ENCODE peak calls at places on chromosomes 6 and 20, in nine cellular contexts. P is activated CD8-positive, alpha-beta memory T cell treated with anti-CD3 and anti-CD28 coated beads, Interleukin-2, amount 50 U/mL, for 4 hours; I is AG08396; V is cardiac muscle cell; L is RWPE1; F is GM13977; B is T-helper 2 cell; Q is progenitor cell of endocrine pancreas; C is activated naive CD8-positive, alpha-beta T cell treated with anti-CD3 and anti-CD28 coated beads for 36 hours. G is an unnamed sample.

GRCh38 chr6:94323853-94324252 is 904.5 kb upstream of the EPHA7 start:
- DNase-seq in F (no peak), Q (no peak), C (no peak), I (no peak), V (peak), P (no peak), L (no peak), B (no peak), G (no peak)

GRCh38 chr6:24283043-24283985 is 74.5 kb downstream of the DCDC2 start:
- DNase-seq in V (peak), Q (peak), B (no peak), P (no peak), C (peak), L (peak), I (peak), F (peak), G (peak)

GRCh38 chr6:136859430-136859829 is 37.0 kb downstream of the PEX7 start:
- DNase-seq in I (no peak), B (no peak), P (no peak), L (no peak), F (no peak), V (no peak), Q (no peak), C (no peak), G (no peak)

GRCh38 chr6:130760006-130760405 is 67.2 kb upstream of the SMLR1 start:
- DNase-seq in V (peak), I (peak), P (no peak), B (no peak), C (no peak), L (peak), F (no peak), Q (no peak), G (peak)

GRCh38 chr20:47502801-47503239 is 1.1 kb downstream of the NCOA3 start:
- DNase-seq in F (peak), V (peak), B (peak), P (no peak), C (no peak), I (peak), Q (no peak), L (peak), G (no peak)

GRCh38 chr20:5691918-5692618 is 58.1 kb upstream of the SHLD1 start:
- DNase-seq in B (no peak), L (no peak), F (peak), V (no peak), C (no peak), Q (no peak), P (no peak), I (no peak), G (no peak)

GRCh38 chr20:63626424-63627128 is at the start of gene GMEB2:
- DNase-seq in P (peak), I (peak), B (no peak), L (peak), Q (no peak), V (peak), F (peak), C (peak), G (peak)

GRCh38 chr6:17907467-17908229 is 79.8 kb downstream of the KIF13A start:
- DNase-seq in P (no peak), I (peak), F (no peak), C (peak), B (no peak), Q (no peak), L (peak), V (no peak), G (peak)

GRCh38 chr6:110609101-110609500 is 132.7 kb upstream of the SLC22A16 start:
- DNase-seq in B (no peak), L (no peak), I (no peak), P (no peak), Q (no peak), F (no peak), V (no peak), C (no peak), G (no peak)

GRCh38 chr6:70738028-70738427 is 70.3 kb downstream of the SMAP1 start:
- DNase-seq in B (no peak), F (no peak), L (no peak), I (no peak), Q (no peak), V (no peak), C (no peak), P (no peak), G (no peak)

GRCh38 chr6:160027076-160027475 is 58.2 kb downstream of the IGF2R start:
- DNase-seq in I (no peak), F (no peak), V (no peak), L (no peak), C (no peak), B (no peak), Q (no peak), P (no peak), G (no peak)

GRCh38 chr6:21992178-21992967 is 304.5 kb downstream of the PRL start:
- DNase-seq in I (peak), Q (no peak), P (no peak), C (peak), V (no peak), F (no peak), L (peak), B (no peak), G (peak)

GRCh38 chr6:14791525-14791924 is 454.3 kb upstream of the JARID2 start:
- DNase-seq in V (no peak), Q (no peak), B (no peak), F (no peak), L (no peak), C (no peak), P (no peak), I (no peak), G (no peak)

GRCh38 chr6:100455230-100456124 is 9.2 kb downstream of the SIM1 start:
- DNase-seq in C (no peak), V (no peak), I (no peak), B (no peak), L (no peak), F (no peak), P (no peak), Q (no peak), G (peak)

G was measured in RCC 7860.